ENCODE peak calls at places on chromosomes 12 and 14, in eight cellular contexts. D is AG04450, L is GM20000, A is HFF-Myc, C is fibroblast of villous mesenchyme, V is endodermal cell, H is natural killer cell, G is GM12865. S is an unnamed sample.

GRCh38 chr12:4274396-4274959 is 916 bp downstream of the CCND2 start:
- DNase-seq in D (no peak), L (no peak), A (no peak), C (no peak), V (peak), H (peak), G (peak), S (no peak)

GRCh38 chr14:95535226-95536021 is 574 bp downstream of the GLRX5 start:
- DNase-seq in D (no peak), L (no peak), A (no peak), C (no peak), V (no peak), H (no peak), G (peak), S (no peak)

GRCh38 chr12:78864483-78865296 is at the start of gene SYT1:
- DNase-seq in D (peak), L (no peak), A (peak), C (peak), V (peak), H (no peak), G (peak), S (peak)

GRCh38 chr12:127479256-127479655 is 787.7 kb upstream of the TMEM132C start:
- DNase-seq in D (no peak), L (no peak), A (no peak), C (no peak), V (no peak), H (no peak), G (no peak), S (no peak)

GRCh38 chr12:109302358-109302757 is 6.7 kb downstream of the FOXN4 start:
- DNase-seq in D (no peak), L (no peak), A (no peak), C (no peak), V (no peak), H (no peak), G (peak), S (no peak)

GRCh38 chr14:60736494-60736893 is 1.9 kb downstream of the MNAT1 start:
- DNase-seq in D (no peak), L (no peak), A (no peak), C (peak), V (no peak), H (no peak), G (no peak), S (no peak)

GRCh38 chr12:98402081-98402480 is 113.3 kb upstream of the TMPO start:
- DNase-seq in D (no peak), L (no peak), A (no peak), C (no peak), V (peak), H (no peak), G (no peak), S (no peak)

GRCh38 chr12:108967869-108968540 is 52.9 kb downstream of the SVOP start:
- DNase-seq in D (no peak), L (peak), A (no peak), C (peak), V (no peak), H (no peak), G (peak), S (no peak)

GRCh38 chr12:6735448-6736191 is 11.8 kb downstream of the COPS7A start:
- DNase-seq in D (no peak), L (peak), A (no peak), C (peak), V (peak), H (no peak), G (peak), S (no peak)
- TF ChIP-seq CTCF in D (peak), L (peak), A (peak), C (peak), V (peak), H (peak), G (peak), S (no peak)

DNA sequence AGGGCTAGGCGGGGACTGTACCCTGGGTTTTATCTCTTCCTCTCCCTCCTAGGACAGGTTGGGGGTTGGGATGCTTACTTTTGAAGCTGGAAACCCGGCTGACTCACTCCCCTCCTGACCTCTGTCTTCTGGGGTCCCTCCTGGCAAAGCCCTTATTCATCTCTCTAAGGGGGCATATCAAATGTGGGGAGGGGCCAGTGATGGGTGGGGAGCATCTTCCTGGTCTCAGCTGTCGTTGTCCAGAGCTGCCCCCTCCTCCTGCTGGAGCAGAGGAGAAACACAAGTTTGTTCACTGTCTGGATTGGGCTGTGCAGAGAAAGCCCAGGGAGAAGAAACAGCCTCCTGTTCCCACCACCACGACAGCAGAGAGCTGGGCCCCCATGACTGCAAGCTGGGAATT is 85.8 kb downstream of the TNFAIP2 start:
- DNase-seq in D (no peak), L (no peak), A (no peak), C (peak), V (no peak), H (no peak), G (no peak), S (no peak)
- TF ChIP-seq CTCF in D (peak), L (no peak), A (no peak), C (peak), V (peak), H (no peak), G (no peak), S (no peak)

GRCh38 chr12:96014932-96015599 is 18.9 kb upstream of the HAL start:
- DNase-seq in D (no peak), L (no peak), A (no peak), C (no peak), V (no peak), H (no peak), G (no peak), S (no peak)

GRCh38 chr12:96020314-96021003 is 14.9 kb downstream of the LTA4H start:
- DNase-seq in D (no peak), L (no peak), A (no peak), C (no peak), V (no peak), H (no peak), G (peak), S (no peak)

GRCh38 chr12:96015672-96016071 is 19.5 kb upstream of the HAL start:
- DNase-seq in D (no peak), L (no peak), A (no peak), C (peak), V (peak), H (no peak), G (no peak), S (no peak)
- TF ChIP-seq CTCF in D (peak), L (no peak), A (peak), C (peak), V (peak), H (no peak), G (peak), S (no peak)

DNA sequence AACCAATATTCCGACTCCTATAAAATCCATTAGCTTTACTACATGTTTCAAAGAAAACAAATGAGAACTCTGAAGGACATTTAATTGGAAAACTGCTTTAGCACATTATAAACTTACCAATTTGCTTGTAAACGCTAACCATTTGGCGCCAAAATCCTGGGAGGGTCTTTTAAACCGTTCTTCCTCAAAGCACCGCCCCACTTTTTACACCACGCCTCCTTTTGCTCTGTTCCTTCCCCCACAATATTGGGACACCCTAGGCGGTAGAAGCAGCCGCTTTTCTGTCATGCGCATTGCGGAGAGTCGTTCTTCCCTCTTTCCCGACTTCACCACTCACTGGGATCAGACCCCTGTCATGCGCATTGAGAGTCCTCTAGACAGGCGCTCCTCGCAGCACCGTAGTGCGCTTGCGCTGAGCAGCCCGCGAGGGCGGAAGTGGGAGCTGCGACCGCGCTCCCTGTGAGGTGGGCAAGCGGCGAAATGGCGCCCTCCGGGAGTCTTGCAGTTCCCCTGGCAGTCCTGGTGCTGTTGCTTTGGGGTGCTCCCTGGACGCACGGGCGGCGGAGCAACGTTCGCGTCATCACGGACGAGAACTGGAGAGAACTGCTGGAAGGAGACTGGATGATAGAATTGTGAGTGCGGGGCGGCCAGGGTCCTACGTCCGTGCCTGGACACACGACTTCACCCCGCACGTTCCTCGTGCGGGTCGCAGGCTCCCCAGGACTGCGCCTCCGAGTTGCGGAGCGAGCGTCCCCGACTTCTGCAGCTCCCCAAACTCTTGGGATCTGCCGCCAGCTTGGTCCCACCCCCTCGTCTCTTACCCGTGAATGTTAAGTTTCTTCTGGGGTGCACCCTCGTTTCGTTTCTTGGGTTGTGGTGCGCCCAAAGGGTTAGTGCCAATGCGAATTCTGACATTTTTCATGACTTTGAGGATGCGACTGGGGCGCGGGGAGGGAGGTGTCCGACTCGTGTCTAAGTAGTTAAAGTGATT is at the start of gene TMX1:
- DNase-seq in D (peak), L (peak), A (peak), C (peak), V (peak), H (peak), G (peak), S (peak)
- TF ChIP-seq CTCF in D (peak), L (no peak), A (no peak), C (no peak), V (peak), H (no peak), G (peak), S (no peak)

GRCh38 chr14:105576525-105577088 is 50.2 kb downstream of the TMEM121 start:
- DNase-seq in D (no peak), L (no peak), A (no peak), C (no peak), V (peak), H (no peak), G (no peak), S (no peak)
- TF ChIP-seq CTCF in D (no peak), L (no peak), A (no peak), C (no peak), V (no peak), H (no peak), G (no peak), S (no peak)

GRCh38 chr12:113136990-113137511 is 1.5 kb upstream of the RASAL1 start:
- DNase-seq in D (no peak), L (no peak), A (no peak), C (no peak), V (peak), H (no peak), G (no peak), S (no peak)

GRCh38 chr12:113134521-113134951 is 1.0 kb downstream of the RASAL1 start:
- DNase-seq in D (no peak), L (no peak), A (no peak), C (no peak), V (peak), H (no peak), G (no peak), S (no peak)

GRCh38 chr12:113133036-113133435 is 2.5 kb downstream of the RASAL1 start:
- DNase-seq in D (no peak), L (no peak), A (no peak), C (no peak), V (no peak), H (no peak), G (no peak), S (no peak)

GRCh38 chr12:113136128-113136989 is 798 bp upstream of the RASAL1 start:
- DNase-seq in D (no peak), L (no peak), A (no peak), C (no peak), V (peak), H (no peak), G (no peak), S (peak)

DNA sequence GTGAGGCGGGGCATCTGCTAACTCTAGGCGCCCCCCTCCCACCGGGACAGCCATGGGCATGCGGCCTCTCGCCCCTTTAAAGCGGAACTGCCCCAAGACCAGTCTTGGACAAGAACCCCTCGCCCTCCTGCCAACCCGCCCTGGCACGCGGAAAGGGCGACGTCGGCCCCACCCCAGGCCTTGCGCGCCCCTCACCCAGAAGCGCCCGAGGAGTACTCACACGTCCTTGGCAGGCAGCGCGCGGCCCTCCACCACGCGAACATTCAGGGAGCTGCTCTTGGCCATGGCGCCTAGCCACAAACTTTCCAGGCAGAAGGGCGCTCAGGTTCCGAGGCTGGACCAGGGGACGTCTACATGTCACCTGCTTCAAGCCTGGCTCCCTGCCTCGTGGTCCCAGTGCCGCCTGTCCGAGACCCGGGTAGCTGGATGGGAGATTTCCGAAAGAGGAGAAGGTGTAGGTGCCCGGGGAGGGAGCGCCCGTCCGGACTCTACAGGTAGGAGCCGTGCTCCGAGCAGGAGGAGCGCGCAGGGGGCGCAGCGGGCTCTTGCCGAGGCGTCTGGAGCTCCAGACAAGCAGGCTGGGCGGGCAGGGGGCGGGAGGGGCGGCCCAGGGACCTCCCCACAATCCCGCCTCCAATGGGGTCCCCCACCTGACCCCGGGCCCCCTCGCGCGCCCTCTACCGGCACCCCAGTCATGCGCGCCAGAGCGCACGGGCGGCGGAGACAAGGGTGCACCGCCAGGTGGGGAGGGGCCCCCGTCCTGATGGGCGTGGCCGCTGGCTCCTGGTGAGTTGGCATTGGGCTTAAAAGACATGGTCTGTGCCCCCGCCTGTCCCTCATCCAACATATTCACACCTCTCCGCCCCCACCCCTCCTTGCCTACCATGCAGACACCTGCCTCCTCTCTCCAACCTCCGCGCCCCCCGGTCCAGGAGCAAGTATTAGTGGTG is at the start of gene RASAL1:
- DNase-seq in D (no peak), L (peak), A (no peak), C (no peak), V (peak), H (no peak), G (peak), S (peak)
- TF ChIP-seq CTCF in D (no peak), L (peak), A (peak), C (no peak), V (peak), H (no peak), G (peak), S (no peak)

GRCh38 chr12:33609910-33610309 is 170.3 kb upstream of the SYT10 start:
- DNase-seq in D (no peak), L (no peak), A (no peak), C (no peak), V (no peak), H (no peak), G (no peak), S (no peak)

GRCh38 chr12:33605776-33606175 is 166.2 kb upstream of the SYT10 start:
- DNase-seq in D (no peak), L (no peak), A (no peak), C (no peak), V (no peak), H (no peak), G (peak), S (no peak)
- TF ChIP-seq CTCF in D (no peak), L (no peak), A (no peak), C (no peak), V (peak), H (no peak), G (peak), S (no peak)